ENCODE peak calls at places on chromosome 11, in eight cellular contexts. A, W, V, R, S, X, G and N are unnamed samples.

GRCh38 chr11:30938801-30939200 is 352.6 kb upstream of the MPPED2 start:
- DNase-seq in A (no peak), W (no peak), V (no peak), R (no peak), S (no peak), X (no peak), G (no peak), N (no peak)

GRCh38 chr11:134275534-134276395 is at the start of gene GLB1L3:
- DNase-seq in A (peak), W (no peak), V (no peak), R (no peak), S (no peak), X (no peak), G (no peak), N (peak)

GRCh38 chr11:27347949-27348879 is 14.8 kb downstream of the CCDC34 start:
- DNase-seq in A (no peak), W (no peak), V (no peak), R (no peak), S (no peak), X (no peak), G (no peak), N (no peak)

GRCh38 chr11:119460582-119460981 is 37.6 kb upstream of the THY1 start:
- DNase-seq in A (no peak), W (no peak), V (peak), R (no peak), S (no peak), X (peak), G (peak), N (no peak)

GRCh38 chr11:100918551-100919500 is 210.8 kb downstream of the PGR start:
- DNase-seq in A (no peak), W (no peak), V (peak), R (no peak), S (no peak), X (peak), G (no peak), N (no peak)

GRCh38 chr11:105206633-105207032 is 67.1 kb upstream of the CARD18 start:
- DNase-seq in A (no peak), W (peak), V (no peak), R (no peak), S (no peak), X (no peak), G (no peak), N (no peak)

GRCh38 chr11:112100457-112100856 is 13.8 kb downstream of the SDHD start:
- DNase-seq in A (no peak), W (no peak), V (peak), R (no peak), S (no peak), X (peak), G (no peak), N (no peak)

GRCh38 chr11:46295312-46295995 is 18.0 kb downstream of the CREB3L1 start:
- DNase-seq in A (peak), W (no peak), V (peak), R (peak), S (peak), X (peak), G (peak), N (peak)

GRCh38 chr11:120715239-120715638 is 203.7 kb downstream of the GRIK4 start:
- DNase-seq in A (no peak), W (no peak), V (no peak), R (no peak), S (no peak), X (no peak), G (peak), N (no peak)

GRCh38 chr11:10051868-10052586 is 242.0 kb downstream of the SBF2 start:
- DNase-seq in A (no peak), W (no peak), V (peak), R (no peak), S (no peak), X (no peak), G (no peak), N (no peak)

GRCh38 chr11:60851327-60852059 is 4.3 kb downstream of the PTGDR2 start:
- DNase-seq in A (no peak), W (no peak), V (no peak), R (no peak), S (no peak), X (no peak), G (no peak), N (no peak)

GRCh38 chr11:116724813-116725212 is 48.0 kb downstream of the BUD13 start:
- DNase-seq in A (peak), W (no peak), V (no peak), R (no peak), S (no peak), X (no peak), G (no peak), N (no peak)

GRCh38 chr11:65576867-65577755 is 1.3 kb downstream of the EHBP1L1 start:
- DNase-seq in A (peak), W (peak), V (peak), R (peak), S (no peak), X (no peak), G (peak), N (no peak)

GRCh38 chr11:121478226-121478894 is 25.6 kb upstream of the SORL1-AS1 start:
- DNase-seq in A (no peak), W (no peak), V (no peak), R (no peak), S (no peak), X (no peak), G (no peak), N (no peak)

GRCh38 chr11:290621-291231 is 1.8 kb downstream of the PGGHG start:
- DNase-seq in A (peak), W (no peak), V (no peak), R (no peak), S (no peak), X (no peak), G (no peak), N (no peak)

GRCh38 chr11:12529041-12529440 is 145.2 kb upstream of the TEAD1 start:
- DNase-seq in A (no peak), W (no peak), V (no peak), R (no peak), S (no peak), X (no peak), G (no peak), N (no peak)

GRCh38 chr11:111696556-111696955 is 69.6 kb downstream of the PPP2R1B start:
- DNase-seq in A (no peak), W (no peak), V (peak), R (no peak), S (no peak), X (peak), G (no peak), N (no peak)

GRCh38 chr11:69545976-69546617 is 64.6 kb downstream of the LINC01488 start:
- DNase-seq in A (peak), W (no peak), V (no peak), R (no peak), S (no peak), X (no peak), G (no peak), N (no peak)

GRCh38 chr11:127059286-127060200 is 59.0 kb upstream of the KIRREL3 start:
- DNase-seq in A (no peak), W (no peak), V (no peak), R (no peak), S (no peak), X (no peak), G (no peak), N (no peak)

GRCh38 chr11:31810779-31811647 is at the start of gene PAX6:
- DNase-seq in A (peak), W (no peak), V (peak), R (no peak), S (no peak), X (peak), G (no peak), N (peak)

GRCh38 chr11:118434123-118434552 is 2.2 kb upstream of the KMT2A start:
- DNase-seq in A (no peak), W (no peak), V (peak), R (no peak), S (no peak), X (no peak), G (peak), N (no peak)

GRCh38 chr11:130070109-130070828 is 575 bp downstream of the APLP2 start:
- DNase-seq in A (peak), W (no peak), V (peak), R (no peak), S (peak), X (no peak), G (peak), N (peak)

GRCh38 chr11:134562176-134562575 is 150.1 kb upstream of the B3GAT1 start:
- DNase-seq in A (no peak), W (no peak), V (no peak), R (no peak), S (no peak), X (no peak), G (no peak), N (no peak)

GRCh38 chr11:18367431-18367830 is 26.9 kb upstream of the LDHA start:
- DNase-seq in A (no peak), W (no peak), V (peak), R (no peak), S (no peak), X (no peak), G (no peak), N (no peak)

GRCh38 chr11:44434191-44434590 is 124.3 kb upstream of the ALX4 start:
- DNase-seq in A (no peak), W (no peak), V (no peak), R (no peak), S (no peak), X (no peak), G (no peak), N (no peak)

GRCh38 chr11:62150887-62151736 is 27.3 kb downstream of the INCENP start:
- DNase-seq in A (peak), W (no peak), V (no peak), R (no peak), S (no peak), X (no peak), G (no peak), N (no peak)

GRCh38 chr11:8290122-8290810 is 26.6 kb upstream of the LMO1 start:
- DNase-seq in A (peak), W (no peak), V (no peak), R (no peak), S (no peak), X (no peak), G (no peak), N (no peak)

GRCh38 chr11:68297812-68298658 is 14.4 kb upstream of the LRP5 start:
- DNase-seq in A (peak), W (no peak), V (peak), R (peak), S (peak), X (peak), G (peak), N (peak)

GRCh38 chr11:117187007-117187406 is 8.5 kb downstream of the SIDT2 start:
- DNase-seq in A (no peak), W (no peak), V (no peak), R (no peak), S (no peak), X (no peak), G (no peak), N (no peak)

GRCh38 chr11:125315088-125315740 is 150.7 kb downstream of the PKNOX2 start:
- DNase-seq in A (no peak), W (no peak), V (peak), R (no peak), S (no peak), X (peak), G (no peak), N (no peak)

GRCh38 chr11:692824-693414 is 2.1 kb downstream of the DEAF1 start:
- DNase-seq in A (peak), W (no peak), V (no peak), R (no peak), S (no peak), X (no peak), G (no peak), N (no peak)

GRCh38 chr11:118227865-118228785 is 3.3 kb upstream of the JAML start:
- DNase-seq in A (no peak), W (no peak), V (no peak), R (no peak), S (no peak), X (no peak), G (peak), N (no peak)

GRCh38 chr11:85348945-85349344 is 278.2 kb downstream of the DLG2 start:
- DNase-seq in A (no peak), W (no peak), V (no peak), R (no peak), S (no peak), X (no peak), G (no peak), N (no peak)

GRCh38 chr11:120055646-120056045 is 82.3 kb downstream of the TRIM29 start:
- DNase-seq in A (no peak), W (no peak), V (no peak), R (no peak), S (no peak), X (no peak), G (no peak), N (no peak)

GRCh38 chr11:78199653-78200015 is 10.9 kb downstream of the USP35 start:
- DNase-seq in A (peak), W (no peak), V (no peak), R (no peak), S (no peak), X (no peak), G (no peak), N (no peak)

GRCh38 chr11:71447791-71448256 is 369 bp downstream of the DHCR7 start:
- DNase-seq in A (peak), W (no peak), V (no peak), R (peak), S (no peak), X (no peak), G (peak), N (no peak)

GRCh38 chr11:19176629-19177186 is 25.1 kb downstream of the CSRP3 start:
- DNase-seq in A (no peak), W (no peak), V (no peak), R (no peak), S (no peak), X (no peak), G (no peak), N (no peak)

GRCh38 chr11:64568584-64569140 is 22.4 kb upstream of the SLC22A12 start:
- DNase-seq in A (no peak), W (no peak), V (no peak), R (no peak), S (no peak), X (no peak), G (no peak), N (no peak)
- H3K27ac ChIP-seq in A (no peak), W (no peak), V (no peak), R (no peak), S (no peak), X (no peak), G (no peak), N (no peak)

DNA sequence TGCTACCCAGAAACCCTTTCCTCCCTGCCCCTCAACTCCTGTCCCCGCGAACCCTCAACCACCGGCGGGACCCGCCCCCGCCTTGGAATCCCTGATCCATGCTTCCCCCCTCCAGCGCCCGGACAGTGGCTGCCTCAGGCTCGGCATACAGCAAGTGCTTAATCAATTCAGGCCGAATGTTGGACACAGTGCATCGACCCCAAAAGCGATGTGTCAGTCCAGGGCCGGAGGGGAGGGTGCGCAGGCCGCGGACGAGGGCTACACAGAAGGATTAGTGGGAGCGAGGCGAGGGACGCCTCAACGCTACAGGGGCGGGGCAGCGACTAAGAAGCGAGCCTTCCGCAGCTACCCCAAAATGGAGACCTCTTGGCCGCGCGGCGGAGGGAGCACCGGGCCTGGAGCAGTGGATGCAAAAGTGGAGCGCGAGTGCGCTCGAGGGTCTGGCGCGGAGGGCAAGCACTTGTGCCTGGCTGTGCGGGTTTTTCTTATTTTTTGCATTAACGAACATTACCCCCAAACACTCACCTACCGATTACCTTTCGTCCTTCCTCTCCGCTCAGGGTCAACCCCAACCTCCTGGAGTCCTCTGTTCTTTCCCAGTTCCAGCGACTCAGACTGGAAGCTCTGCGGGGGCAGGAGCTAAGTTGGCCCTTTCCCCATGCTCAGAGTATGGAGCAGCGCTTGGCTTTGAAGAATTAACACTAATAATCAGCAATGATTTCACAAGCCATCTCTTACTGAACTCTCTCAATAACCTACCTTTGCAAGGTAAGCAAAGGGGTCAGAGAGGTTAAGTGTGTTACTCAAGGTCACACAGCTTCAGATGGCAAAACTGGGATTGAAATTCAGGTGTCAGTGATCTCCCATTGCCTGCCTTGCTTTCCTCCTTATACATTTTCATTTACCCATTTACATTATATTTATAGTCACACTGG is 30.1 kb upstream of the WNT11 start:
- DNase-seq in A (peak), W (no peak), V (peak), R (peak), S (peak), X (peak), G (no peak), N (peak)
- H3K27ac ChIP-seq in A (peak), W (peak), V (peak), R (peak), S (peak), X (no peak), G (no peak), N (peak)

GRCh38 chr11:15645201-15645600 is 530.5 kb downstream of the INSC start:
- DNase-seq in A (no peak), W (no peak), V (no peak), R (no peak), S (no peak), X (no peak), G (no peak), N (no peak)
- H3K27ac ChIP-seq in A (no peak), W (no peak), V (no peak), R (no peak), S (no peak), X (no peak), G (no peak), N (no peak)

GRCh38 chr11:47410404-47411264 is 2.2 kb downstream of the SLC39A13 start:
- DNase-seq in A (no peak), W (no peak), V (no peak), R (no peak), S (no peak), X (no peak), G (no peak), N (no peak)
- H3K27ac ChIP-seq in A (peak), W (no peak), V (peak), R (peak), S (peak), X (no peak), G (no peak), N (no peak)

GRCh38 chr11:66957971-66958231 is 282 bp downstream of the PC start:
- DNase-seq in A (no peak), W (no peak), V (no peak), R (no peak), S (no peak), X (no peak), G (no peak), N (no peak)
- H3K27ac ChIP-seq in A (peak), W (peak), V (peak), R (peak), S (peak), X (peak), G (no peak), N (peak)

GRCh38 chr11:28834877-28835276 is 726.7 kb downstream of the METTL15 start:
- DNase-seq in A (no peak), W (no peak), V (peak), R (no peak), S (no peak), X (peak), G (no peak), N (no peak)

GRCh38 chr11:28835317-28835716 is 727.1 kb downstream of the METTL15 start:
- DNase-seq in A (no peak), W (no peak), V (no peak), R (no peak), S (no peak), X (no peak), G (no peak), N (no peak)

GRCh38 chr11:28833670-28834069 is 725.5 kb downstream of the METTL15 start:
- DNase-seq in A (no peak), W (no peak), V (peak), R (no peak), S (no peak), X (peak), G (no peak), N (no peak)

GRCh38 chr11:28835790-28836189 is 727.6 kb downstream of the METTL15 start:
- DNase-seq in A (no peak), W (no peak), V (peak), R (no peak), S (no peak), X (peak), G (no peak), N (no peak)

GRCh38 chr11:28833169-28833568 is 725.0 kb downstream of the METTL15 start:
- DNase-seq in A (no peak), W (no peak), V (no peak), R (no peak), S (no peak), X (no peak), G (no peak), N (no peak)
- H3K27ac ChIP-seq in A (no peak), W (no peak), V (peak), R (no peak), S (no peak), X (peak), G (no peak), N (no peak)

GRCh38 chr11:82978422-82979099 is 77.0 kb downstream of the DDIAS start:
- DNase-seq in A (no peak), W (no peak), V (peak), R (no peak), S (no peak), X (peak), G (no peak), N (no peak)
- H3K27ac ChIP-seq in A (no peak), W (no peak), V (no peak), R (peak), S (no peak), X (peak), G (no peak), N (no peak)

DNA sequence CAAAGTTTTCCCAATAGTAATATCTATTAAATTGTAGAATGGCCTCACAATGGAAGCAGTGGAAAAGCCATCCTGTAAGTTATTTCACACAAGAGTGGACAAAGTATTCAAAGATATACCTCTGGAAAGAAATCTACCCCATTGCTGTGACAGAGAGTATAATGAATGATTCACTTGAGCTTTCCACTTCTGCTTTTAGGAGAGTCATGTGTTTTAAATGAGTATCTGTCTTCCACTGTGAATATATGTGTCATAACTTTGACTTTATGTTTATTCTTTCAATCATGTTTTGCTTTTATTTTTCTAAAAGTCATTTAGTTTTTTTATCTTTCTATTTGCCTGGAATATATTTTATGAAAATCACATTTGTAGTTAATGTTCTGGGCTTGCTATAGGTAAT is 65.6 kb upstream of the DDI1 start:
- DNase-seq in A (no peak), W (no peak), V (no peak), R (no peak), S (no peak), X (no peak), G (no peak), N (no peak)
- H3K27ac ChIP-seq in A (no peak), W (no peak), V (no peak), R (no peak), S (no peak), X (no peak), G (no peak), N (no peak)

DNA sequence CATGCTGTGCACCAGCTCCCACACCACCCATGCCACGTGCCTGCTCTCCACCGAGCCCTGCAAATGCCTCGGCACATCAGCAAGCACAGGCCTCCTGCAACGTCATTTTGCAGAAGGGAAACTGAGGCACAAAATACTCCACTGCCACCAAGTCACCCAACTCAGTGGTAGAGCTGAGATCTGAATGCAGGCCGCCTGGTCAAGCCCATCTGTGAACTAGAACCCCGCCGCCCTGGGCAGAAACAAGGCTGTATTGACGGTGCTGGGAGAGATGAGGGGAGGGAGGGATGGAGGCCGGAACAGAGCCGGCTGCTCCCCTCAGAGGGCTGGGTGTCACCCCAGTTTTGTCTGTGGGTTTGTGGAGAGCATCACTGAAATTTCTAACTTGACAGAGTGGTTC is 81.4 kb downstream of the CDKN1C start:
- DNase-seq in A (peak), W (no peak), V (no peak), R (peak), S (no peak), X (no peak), G (no peak), N (no peak)
- H3K27ac ChIP-seq in A (no peak), W (no peak), V (no peak), R (no peak), S (no peak), X (no peak), G (no peak), N (no peak)